ENCODE peak calls at places on chromosomes 1 and 21, in four cellular contexts. M, N, U and L are unnamed samples.

GRCh38 chr1:203638076-203638475 is 11.4 kb downstream of the ATP2B4 start:
- DNase-seq in M (no peak), N (no peak), U (no peak), L (no peak)

GRCh38 chr1:183711691-183712401 is 58.7 kb upstream of the APOBEC4 start:
- DNase-seq in M (peak), N (peak), U (peak), L (no peak)

GRCh38 chr1:29240400-29240837 is 4.1 kb downstream of the PTPRU start:
- DNase-seq in M (no peak), N (no peak), U (peak), L (no peak)

GRCh38 chr1:41862411-41863221 is 56.1 kb downstream of the HIVEP3 start:
- DNase-seq in M (peak), N (no peak), U (peak), L (peak)

GRCh38 chr1:44036409-44037111 is 5.3 kb upstream of the SLC6A9 start:
- DNase-seq in M (peak), N (no peak), U (peak), L (no peak)

GRCh38 chr1:8374812-8375211 is 56.9 kb downstream of the SLC45A1 start:
- DNase-seq in M (peak), N (no peak), U (peak), L (no peak)

GRCh38 chr1:24357011-24357410 is 37.9 kb downstream of the GRHL3 start:
- DNase-seq in M (no peak), N (no peak), U (no peak), L (no peak)

GRCh38 chr1:16181887-16182719 is 26.2 kb upstream of the EPHA2 start:
- DNase-seq in M (peak), N (peak), U (peak), L (no peak)

GRCh38 chr1:119222271-119222670 is 81.8 kb upstream of the WARS2 start:
- DNase-seq in M (no peak), N (no peak), U (no peak), L (no peak)

GRCh38 chr1:164515221-164515620 is 43.8 kb upstream of the PBX1 start:
- DNase-seq in M (no peak), N (no peak), U (no peak), L (no peak)

GRCh38 chr21:41759214-41759840 is 7.5 kb downstream of the RIPK4 start:
- DNase-seq in M (no peak), N (no peak), U (no peak), L (no peak)

GRCh38 chr1:103160281-103160680 is 52.0 kb upstream of the COL11A1 start:
- DNase-seq in M (peak), N (no peak), U (no peak), L (no peak)

GRCh38 chr1:39672551-39672947 is 642 bp upstream of the NT5C1A start:
- DNase-seq in M (no peak), N (no peak), U (peak), L (no peak)

GRCh38 chr1:24551910-24552571 is 3.8 kb upstream of the NCMAP start:
- DNase-seq in M (peak), N (no peak), U (peak), L (peak)

GRCh38 chr21:45026833-45027232 is 47.5 kb upstream of the ADARB1 start:
- DNase-seq in M (no peak), N (no peak), U (no peak), L (no peak)

GRCh38 chr1:162235261-162235780 is 141.3 kb downstream of the SPATA46 start:
- DNase-seq in M (peak), N (peak), U (peak), L (no peak)

GRCh38 chr1:98921817-98922216 is 82.8 kb downstream of the PLPPR5 start:
- DNase-seq in M (no peak), N (no peak), U (no peak), L (no peak)

GRCh38 chr1:33719771-33720670 is 143.9 kb upstream of the HMGB4 start:
- DNase-seq in M (peak), N (peak), U (peak), L (no peak)

GRCh38 chr1:158400901-158401300 is 1.6 kb upstream of the OR10T2 start:
- DNase-seq in M (no peak), N (no peak), U (no peak), L (no peak)

GRCh38 chr1:41640756-41641482 is 156.4 kb upstream of the EDN2 start:
- DNase-seq in M (no peak), N (no peak), U (no peak), L (no peak)

GRCh38 chr1:104387716-104388508 is 638.2 kb downstream of the AMY1C start:
- DNase-seq in M (no peak), N (no peak), U (no peak), L (no peak)

GRCh38 chr1:56322211-56322610 is 257.2 kb downstream of the PLPP3 start:
- DNase-seq in M (peak), N (no peak), U (no peak), L (no peak)

GRCh38 chr1:54017979-54018378 is at the start of gene LDLRAD1:
- DNase-seq in M (no peak), N (no peak), U (no peak), L (no peak)

GRCh38 chr1:205598841-205599666 is 32.8 kb downstream of the ELK4 start:
- DNase-seq in M (peak), N (peak), U (peak), L (peak)

GRCh38 chr21:31977816-31978215 is 105.0 kb downstream of the HUNK start:
- DNase-seq in M (no peak), N (no peak), U (no peak), L (no peak)

GRCh38 chr1:201111672-201112071 is 554 bp downstream of the CACNA1S start:
- DNase-seq in M (no peak), N (no peak), U (no peak), L (no peak)

GRCh38 chr1:154855186-154855585 is 14.9 kb downstream of the KCNN3 start:
- DNase-seq in M (no peak), N (no peak), U (no peak), L (no peak)

GRCh38 chr1:58735591-58735990 is 35.7 kb upstream of the MYSM1 start:
- DNase-seq in M (no peak), N (no peak), U (no peak), L (no peak)

GRCh38 chr1:211610779-211611556 is 32.0 kb upstream of the SLC30A1 start:
- DNase-seq in M (peak), N (no peak), U (peak), L (no peak)

GRCh38 chr1:205922314-205922713 is 20.9 kb downstream of the SLC26A9 start:
- DNase-seq in M (no peak), N (no peak), U (no peak), L (no peak)

GRCh38 chr1:16172964-16173446 is 17.1 kb upstream of the EPHA2 start:
- DNase-seq in M (peak), N (no peak), U (peak), L (no peak)

DNA sequence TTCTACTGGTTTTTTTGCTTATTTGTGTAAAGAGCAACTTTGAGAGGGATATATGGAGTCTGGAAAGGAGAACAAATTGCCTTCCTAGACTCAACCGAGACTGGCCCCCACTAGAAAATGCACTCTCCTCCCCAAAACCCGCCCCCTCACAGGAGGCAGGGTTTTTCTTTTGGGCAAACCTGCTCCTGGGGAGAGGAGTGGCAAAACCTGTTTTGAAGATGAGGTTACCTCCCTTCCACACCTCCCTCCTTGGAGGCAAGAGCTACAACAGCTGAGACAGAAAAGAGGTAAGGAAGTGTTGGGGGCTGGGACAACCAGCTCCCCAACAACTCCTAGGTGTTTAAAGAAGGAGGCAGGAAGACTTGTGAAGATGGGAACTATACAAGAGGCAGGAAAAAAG is at the start of gene BNIPL:
- DNase-seq in M (no peak), N (no peak), U (no peak), L (no peak)
- H3K4me3 ChIP-seq in M (no peak), N (no peak), U (no peak), L (no peak)

GRCh38 chr1:72284398-72285073 is 2.2 kb upstream of the NEGR1 start:
- DNase-seq in M (peak), N (peak), U (peak), L (peak)
- TF ChIP-seq CTCF in M (no peak), N (peak), U (peak), L (no peak)

DNA sequence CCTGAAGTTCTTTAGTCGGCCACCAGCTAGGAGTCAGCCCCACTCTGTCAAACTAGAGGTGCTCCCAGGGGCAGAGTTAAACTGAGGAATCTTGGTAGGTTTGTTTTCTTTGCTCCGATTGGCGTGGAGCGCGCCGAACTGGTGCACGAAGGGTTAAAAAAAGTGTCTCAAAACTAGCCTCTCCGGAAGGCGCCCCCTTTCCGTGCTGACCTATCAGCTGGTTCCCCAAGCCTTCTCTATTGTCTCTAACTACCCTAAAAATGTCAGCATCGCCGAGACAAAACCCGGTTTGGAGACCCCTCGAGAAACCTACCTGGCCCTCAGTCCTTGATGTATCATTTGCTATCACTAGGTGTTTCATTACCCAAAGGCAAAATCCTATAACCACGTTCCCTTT is 2.2 kb downstream of the TGFB2 start:
- DNase-seq in M (peak), N (no peak), U (peak), L (no peak)
- H3K4me3 ChIP-seq in M (peak), N (peak), U (peak), L (peak)

GRCh38 chr1:6035719-6036118 is 10.0 kb upstream of the KCNAB2 start:
- DNase-seq in M (no peak), N (no peak), U (no peak), L (no peak)
- TF ChIP-seq CTCF in M (no peak), N (peak), U (no peak), L (no peak)

GRCh38 chr1:61081135-61081636 is 1.2 kb upstream of the NFIA start:
- DNase-seq in M (no peak), N (no peak), U (no peak), L (no peak)

GRCh38 chr1:61079276-61079897 is 3.0 kb upstream of the NFIA start:
- DNase-seq in M (no peak), N (no peak), U (no peak), L (no peak)

GRCh38 chr1:61078611-61079010 is 3.8 kb upstream of the NFIA start:
- DNase-seq in M (peak), N (no peak), U (peak), L (no peak)

GRCh38 chr1:61080408-61081134 is 1.8 kb upstream of the NFIA start:
- DNase-seq in M (no peak), N (no peak), U (no peak), L (no peak)

GRCh38 chr1:61079898-61080336 is 2.4 kb upstream of the NFIA start:
- DNase-seq in M (peak), N (peak), U (peak), L (no peak)
- H3K4me3 ChIP-seq in M (peak), N (peak), U (peak), L (peak)

DNA sequence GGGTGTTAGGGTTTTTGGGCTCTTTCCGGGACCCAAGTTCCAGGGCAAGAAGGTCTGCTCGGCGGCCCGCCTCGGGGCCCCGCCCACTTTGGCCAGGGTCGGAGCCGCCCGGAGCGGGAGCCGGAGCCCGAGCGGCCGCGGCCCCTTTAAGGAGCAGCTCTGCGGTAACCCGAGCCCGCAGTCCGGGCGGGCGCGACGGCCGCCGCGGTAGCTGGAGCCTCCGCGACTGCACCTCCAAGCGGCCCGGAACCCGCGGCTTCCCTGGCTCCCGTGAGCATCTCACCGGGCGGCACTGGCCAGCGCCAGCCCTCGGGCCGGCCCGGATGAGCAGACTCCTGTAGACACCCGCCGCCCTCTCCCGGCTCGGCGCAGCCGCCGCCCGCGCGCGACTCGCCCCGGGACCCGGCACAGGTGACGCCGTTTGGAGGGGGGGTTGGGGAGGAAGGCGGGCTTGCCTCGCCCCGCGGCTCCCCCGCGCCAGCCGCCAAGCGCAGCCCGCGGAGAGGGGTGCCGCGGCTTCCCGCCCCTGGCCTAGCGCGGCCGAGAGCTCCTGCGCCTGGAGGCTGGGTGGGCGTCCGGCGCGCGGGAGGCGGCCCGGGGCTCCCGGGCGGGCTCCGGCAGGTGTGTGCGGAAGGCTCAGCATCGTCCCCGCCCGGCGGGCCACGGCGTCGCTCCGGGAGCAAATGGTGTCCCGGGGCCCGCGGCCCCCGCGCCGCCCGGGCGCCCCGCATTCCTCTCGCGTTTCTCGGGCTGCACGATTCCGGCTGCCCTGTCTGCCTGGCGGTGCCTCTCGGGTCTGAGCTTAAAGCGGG is at the start of gene TLCD4:
- DNase-seq in M (peak), N (no peak), U (peak), L (no peak)
- TF ChIP-seq CTCF in M (no peak), N (no peak), U (no peak), L (no peak)